ENCODE peak calls at places on chromosomes 1 and 21, in four cellular contexts. B is IMR-90, E is H1, T is mesendoderm. Q is an unnamed sample.

GRCh38 chr1:155166373-155167165 is 6.5 kb downstream of the KRTCAP2 start:
- DNase-seq in B (no peak), E (no peak), T (peak), Q (peak)

GRCh38 chr1:54297596-54298283 is 97.8 kb downstream of the MRPL37 start:
- DNase-seq in B (no peak), E (no peak), T (no peak), Q (no peak)

GRCh38 chr1:10185759-10186158 is 24.6 kb upstream of the KIF1B start:
- DNase-seq in B (no peak), E (no peak), T (no peak), Q (no peak)

GRCh38 chr1:9033363-9033762 is 7.1 kb upstream of the SLC2A7 start:
- DNase-seq in B (no peak), E (no peak), T (no peak), Q (no peak)

GRCh38 chr1:155776414-155776813 is 80.6 kb downstream of the GON4L start:
- DNase-seq in B (no peak), E (no peak), T (peak), Q (no peak)

GRCh38 chr1:156115514-156116374 is 1.2 kb downstream of the LMNA start:
- DNase-seq in B (peak), E (no peak), T (peak), Q (peak)

GRCh38 chr1:24277420-24278169 is 41.6 kb upstream of the GRHL3 start:
- DNase-seq in B (peak), E (no peak), T (no peak), Q (no peak)

GRCh38 chr21:26140185-26140584 is 30.4 kb downstream of the APP start:
- DNase-seq in B (peak), E (no peak), T (peak), Q (no peak)

GRCh38 chr1:7401814-7402547 is 369.1 kb upstream of the VAMP3 start:
- DNase-seq in B (peak), E (no peak), T (peak), Q (peak)

GRCh38 chr1:28062806-28063205 is 25.6 kb downstream of the EYA3 start:
- DNase-seq in B (no peak), E (no peak), T (no peak), Q (no peak)

GRCh38 chr1:48743480-48743879 is 33.2 kb downstream of the BEND5 start:
- DNase-seq in B (no peak), E (no peak), T (peak), Q (no peak)

GRCh38 chr1:196143602-196144342 is 464.5 kb downstream of the KCNT2 start:
- DNase-seq in B (no peak), E (no peak), T (peak), Q (peak)

GRCh38 chr1:57704231-57704630 is 280.4 kb upstream of the DAB1 start:
- DNase-seq in B (no peak), E (no peak), T (no peak), Q (no peak)

GRCh38 chr1:17920881-17921635 is 165.9 kb downstream of the ACTL8 start:
- DNase-seq in B (no peak), E (no peak), T (no peak), Q (no peak)

GRCh38 chr1:205518616-205519540 is 14.4 kb downstream of the CDK18 start:
- DNase-seq in B (no peak), E (no peak), T (no peak), Q (no peak)

GRCh38 chr1:160538985-160539651 is 16.1 kb upstream of the SLAMF6 start:
- DNase-seq in B (no peak), E (no peak), T (no peak), Q (no peak)

GRCh38 chr1:4122513-4123160 is 222.6 kb upstream of the C1orf174 start:
- DNase-seq in B (no peak), E (no peak), T (no peak), Q (no peak)
- H3K4ac ChIP-seq in B (no peak), E (no peak), T (no peak), Q (no peak)

GRCh38 chr1:41639332-41639936 is 155.0 kb upstream of the EDN2 start:
- DNase-seq in B (peak), E (no peak), T (no peak), Q (no peak)

GRCh38 chr1:41641941-41642527 is 157.6 kb upstream of the EDN2 start:
- DNase-seq in B (no peak), E (no peak), T (no peak), Q (no peak)

GRCh38 chr1:41641483-41641829 is 157.0 kb upstream of the EDN2 start:
- DNase-seq in B (no peak), E (no peak), T (no peak), Q (no peak)

GRCh38 chr1:41640756-41641482 is 156.4 kb upstream of the EDN2 start:
- DNase-seq in B (no peak), E (no peak), T (no peak), Q (no peak)

DNA sequence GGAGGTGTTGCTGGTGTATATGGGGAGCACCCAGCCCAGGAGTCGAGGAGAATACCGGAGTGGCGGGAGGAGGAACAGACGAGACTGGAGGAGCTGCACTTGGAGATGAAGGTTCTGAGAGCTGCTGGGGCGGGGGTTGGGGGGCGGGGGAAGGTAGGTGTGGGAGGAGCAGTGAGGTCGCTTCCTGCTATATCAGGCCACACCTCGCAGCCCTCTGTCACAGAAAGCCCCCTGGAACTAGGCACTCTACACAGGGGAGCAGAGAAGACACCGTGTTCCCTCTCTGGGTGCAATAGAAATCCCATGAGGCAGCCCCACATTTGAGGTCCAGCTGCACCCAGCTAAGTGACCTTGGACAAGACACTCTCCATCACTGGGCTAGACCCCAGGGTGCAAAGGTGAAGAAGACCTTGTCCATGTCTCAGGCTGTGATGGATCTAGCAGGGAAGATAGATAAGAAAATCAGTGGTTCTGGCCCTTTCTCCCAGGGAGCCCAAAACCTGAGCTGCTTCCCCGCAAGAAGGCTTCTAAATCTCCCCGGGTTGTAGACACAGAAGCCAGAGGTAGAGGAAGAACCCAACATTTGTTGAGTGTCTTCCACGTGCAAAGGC is 155.8 kb upstream of the EDN2 start:
- DNase-seq in B (no peak), E (no peak), T (no peak), Q (no peak)
- H3K23ac ChIP-seq in B (no peak), E (no peak), T (no peak), Q (no peak)

DNA sequence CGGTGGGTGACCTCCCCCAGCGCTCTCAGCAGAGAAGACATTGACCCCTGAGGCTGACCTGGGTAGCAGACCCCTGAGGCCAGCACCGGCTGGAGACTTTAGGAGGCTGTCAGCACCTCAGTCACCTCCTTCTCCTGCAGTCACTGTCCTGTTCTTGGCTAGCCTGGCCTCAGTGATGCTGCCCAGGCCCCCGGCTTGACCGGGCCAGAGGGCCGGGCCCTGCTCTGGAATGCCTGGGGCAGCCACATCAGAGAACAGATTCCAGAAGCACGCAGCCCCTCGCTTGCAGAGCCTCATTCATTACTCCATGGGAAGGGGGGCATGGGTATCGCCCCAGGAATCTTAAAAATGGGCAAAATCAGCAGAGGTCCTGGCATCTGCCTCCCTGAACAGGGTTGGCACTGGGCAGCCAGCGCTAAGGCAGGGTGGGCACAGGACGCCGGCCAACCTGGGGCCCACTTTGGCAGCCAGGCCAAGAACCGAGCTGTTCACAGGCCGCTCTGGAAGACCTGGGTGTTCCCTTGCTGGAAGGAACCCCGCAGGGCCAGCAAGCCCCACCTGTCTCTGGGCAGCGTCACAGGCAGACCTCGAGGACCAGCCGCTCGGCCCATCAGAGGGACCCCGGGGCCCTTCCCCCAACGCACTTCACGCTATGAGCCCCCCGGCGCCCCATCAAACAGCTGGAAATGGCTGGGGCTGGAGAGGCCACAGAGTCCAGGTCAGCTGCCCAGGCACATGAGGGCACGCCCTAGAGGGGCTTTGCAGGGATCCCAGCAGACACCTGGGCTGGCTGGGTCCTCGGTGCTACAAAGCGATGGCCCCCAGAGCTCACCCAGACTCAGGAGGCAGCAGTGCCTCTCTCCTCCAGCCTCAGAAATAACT is 45.1 kb downstream of the MEGF6 start:
- DNase-seq in B (no peak), E (no peak), T (no peak), Q (no peak)
- H3K56ac ChIP-seq in B (no peak), E (no peak), T (no peak), Q (no peak)

DNA sequence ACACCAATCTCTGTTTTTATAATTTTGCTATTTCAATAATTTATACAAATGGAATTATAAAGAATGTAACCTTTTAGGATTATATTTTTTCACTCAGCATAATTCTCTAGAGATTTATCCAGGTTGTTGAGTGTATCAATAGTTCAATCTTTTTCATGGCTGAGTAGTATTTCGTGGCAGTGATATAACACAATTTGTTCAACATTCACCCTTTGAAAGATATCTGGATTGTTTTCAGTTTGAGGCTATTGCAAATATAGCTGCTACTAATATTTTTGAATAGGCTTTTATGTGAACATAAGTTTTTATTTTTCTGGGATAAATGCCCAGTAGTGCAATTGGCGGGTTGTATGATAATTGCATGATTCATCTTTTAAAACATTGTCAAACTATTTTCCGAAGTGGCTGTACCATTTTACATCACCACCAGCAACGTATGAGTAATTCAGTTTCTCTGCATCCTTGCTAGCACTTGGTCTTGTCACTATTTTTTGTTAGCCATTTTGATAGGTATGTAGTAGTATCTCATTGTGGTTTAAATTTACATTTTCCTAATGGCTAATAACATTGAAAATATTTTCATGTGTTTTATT is 55.6 kb upstream of the ABCD3 start:
- DNase-seq in B (peak), E (no peak), T (no peak), Q (no peak)
- H3K4ac ChIP-seq in B (no peak), E (no peak), T (no peak), Q (no peak)

GRCh38 chr21:43262427-43262826 is 93.6 kb downstream of the CRYAA start:
- DNase-seq in B (peak), E (no peak), T (no peak), Q (peak)
- H3K23ac ChIP-seq in B (no peak), E (no peak), T (no peak), Q (no peak)

GRCh38 chr1:59845091-59845490 is 30.3 kb downstream of the HOOK1 start:
- DNase-seq in B (no peak), E (no peak), T (no peak), Q (no peak)
- H3K56ac ChIP-seq in B (no peak), E (no peak), T (no peak), Q (no peak)

DNA sequence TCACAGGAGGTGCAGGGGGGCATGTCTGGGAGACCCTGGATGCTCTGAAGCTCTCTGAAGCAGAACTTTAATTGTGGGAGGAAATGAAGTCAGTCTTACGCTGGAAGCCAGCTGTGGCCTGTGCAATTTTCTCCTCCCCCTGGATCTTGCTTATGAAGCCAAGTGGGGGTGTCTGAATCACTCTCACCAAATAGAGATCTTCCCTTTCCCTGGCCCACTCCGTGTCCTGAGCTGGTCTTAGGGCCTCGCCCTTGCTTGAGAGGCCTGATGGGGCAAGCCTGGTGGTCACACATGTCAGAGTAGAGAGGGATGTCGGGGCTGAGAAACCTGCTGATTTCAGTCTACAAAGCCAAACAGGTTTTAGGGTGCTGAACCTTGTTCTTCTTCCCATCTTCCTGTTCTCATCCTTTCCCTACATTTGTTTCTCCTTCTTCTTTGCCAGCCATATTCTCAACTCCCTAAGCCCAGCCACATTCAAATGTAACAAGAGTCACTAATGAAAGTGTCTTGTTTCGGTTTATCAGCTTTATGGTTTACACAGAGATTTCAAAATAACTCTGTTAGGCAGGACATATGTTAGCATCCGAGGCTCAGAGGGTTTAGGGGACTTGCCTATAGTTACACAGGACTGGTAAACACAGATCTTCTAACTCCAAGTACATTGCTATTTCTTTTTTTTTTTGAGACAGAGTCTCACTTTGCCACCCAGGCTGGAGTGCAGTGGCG is 61.1 kb downstream of the NDUFS5 start:
- DNase-seq in B (peak), E (no peak), T (no peak), Q (no peak)
- H3K4ac ChIP-seq in B (peak), E (no peak), T (no peak), Q (no peak)